ENCODE peak calls at places on chromosomes 2 and 18, in five cellular contexts. C, M, O, T and J are unnamed samples.

GRCh38 chr2:40803900-40804299 is 352.0 kb upstream of the SLC8A1 start:
- DNase-seq in C (no peak), M (peak), O (no peak), T (no peak), J (no peak)

GRCh38 chr2:1790996-1791395 is 46.7 kb upstream of the PXDN start:
- DNase-seq in C (no peak), M (no peak), O (no peak), T (no peak), J (no peak)

GRCh38 chr2:52539026-52539964 is 1228.3 kb upstream of the CHAC2 start:
- DNase-seq in C (no peak), M (peak), O (no peak), T (no peak), J (no peak)

GRCh38 chr18:25451077-25451658 is 99.2 kb upstream of the ZNF521 start:
- DNase-seq in C (no peak), M (no peak), O (no peak), T (no peak), J (no peak)

GRCh38 chr2:219405451-219405850 is 12.7 kb upstream of the DES start:
- DNase-seq in C (no peak), M (no peak), O (no peak), T (no peak), J (no peak)

GRCh38 chr2:231785413-231785812 is 832 bp upstream of the COPS7B start:
- DNase-seq in C (no peak), M (no peak), O (no peak), T (no peak), J (no peak)

GRCh38 chr2:109719871-109720270 is 74.2 kb upstream of the RGPD5 start:
- DNase-seq in C (no peak), M (no peak), O (no peak), T (no peak), J (no peak)

GRCh38 chr2:54551123-54551756 is 95.1 kb downstream of the SPTBN1 start:
- DNase-seq in C (no peak), M (no peak), O (peak), T (no peak), J (no peak)

GRCh38 chr2:111072220-111072871 is 48.4 kb upstream of the BCL2L11 start:
- DNase-seq in C (no peak), M (peak), O (peak), T (no peak), J (no peak)

GRCh38 chr2:138504546-138505239 is 3.1 kb downstream of the SPOPL start:
- DNase-seq in C (no peak), M (peak), O (peak), T (no peak), J (no peak)

GRCh38 chr2:71995067-71995665 is 152.5 kb downstream of the CYP26B1 start:
- DNase-seq in C (peak), M (peak), O (peak), T (no peak), J (peak)

DNA sequence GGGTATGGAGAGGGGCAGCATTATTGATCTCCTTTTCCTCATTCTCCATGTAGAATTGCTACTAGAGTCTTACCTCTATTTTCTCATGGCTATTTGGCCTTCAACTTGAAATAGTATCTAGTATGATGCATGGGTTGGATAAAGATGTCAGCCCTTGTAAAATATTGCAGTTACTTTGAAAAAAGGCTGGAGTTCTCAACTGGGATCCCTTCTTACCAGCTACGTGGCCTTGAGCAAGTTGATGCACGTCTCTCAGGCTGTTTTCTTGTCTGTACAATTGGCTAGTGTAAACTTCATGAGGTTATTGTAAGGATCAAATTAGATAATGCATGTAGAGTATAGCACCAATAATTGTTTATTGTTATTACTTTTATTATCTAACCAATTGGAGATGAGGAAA is 50.2 kb downstream of the SEMA4F start:
- DNase-seq in C (no peak), M (peak), O (no peak), T (no peak), J (no peak)
- H3K4me3 ChIP-seq in C (no peak), M (no peak), O (no peak), T (no peak), J (no peak)

GRCh38 chr2:136863874-136864273 is 98.5 kb downstream of the THSD7B start:
- DNase-seq in C (no peak), M (no peak), O (no peak), T (no peak), J (no peak)
- H3K4me3 ChIP-seq in C (no peak), M (no peak), O (no peak), T (no peak), J (no peak)

GRCh38 chr18:12271376-12272235 is 17.4 kb downstream of the CIDEA start:
- DNase-seq in C (peak), M (peak), O (peak), T (peak), J (peak)
- H3K4me3 ChIP-seq in C (peak), M (peak), O (peak), T (peak), J (peak)

GRCh38 chr2:238286987-238287386 is 1.4 kb downstream of the PER2 start:
- DNase-seq in C (no peak), M (no peak), O (no peak), T (no peak), J (no peak)

GRCh38 chr2:238284802-238285515 is 3.5 kb downstream of the PER2 start:
- DNase-seq in C (no peak), M (no peak), O (no peak), T (no peak), J (no peak)

GRCh38 chr2:238285653-238286082 is 2.7 kb downstream of the PER2 start:
- DNase-seq in C (no peak), M (peak), O (peak), T (peak), J (no peak)

GRCh38 chr2:238286551-238286950 is 1.9 kb downstream of the PER2 start:
- DNase-seq in C (no peak), M (peak), O (peak), T (no peak), J (no peak)

GRCh38 chr2:238286095-238286494 is 2.3 kb downstream of the PER2 start:
- DNase-seq in C (no peak), M (no peak), O (no peak), T (no peak), J (no peak)
- H3K4me3 ChIP-seq in C (no peak), M (peak), O (peak), T (peak), J (no peak)

GRCh38 chr2:74414475-74414874 is 6.9 kb downstream of the C2orf81 start:
- DNase-seq in C (no peak), M (no peak), O (no peak), T (no peak), J (no peak)
- H3K4me3 ChIP-seq in C (no peak), M (peak), O (no peak), T (no peak), J (no peak)

GRCh38 chr18:35730738-35731370 is 149.3 kb downstream of the GALNT1 start:
- DNase-seq in C (no peak), M (no peak), O (no peak), T (no peak), J (no peak)
- H3K4me3 ChIP-seq in C (no peak), M (no peak), O (no peak), T (no peak), J (no peak)

DNA sequence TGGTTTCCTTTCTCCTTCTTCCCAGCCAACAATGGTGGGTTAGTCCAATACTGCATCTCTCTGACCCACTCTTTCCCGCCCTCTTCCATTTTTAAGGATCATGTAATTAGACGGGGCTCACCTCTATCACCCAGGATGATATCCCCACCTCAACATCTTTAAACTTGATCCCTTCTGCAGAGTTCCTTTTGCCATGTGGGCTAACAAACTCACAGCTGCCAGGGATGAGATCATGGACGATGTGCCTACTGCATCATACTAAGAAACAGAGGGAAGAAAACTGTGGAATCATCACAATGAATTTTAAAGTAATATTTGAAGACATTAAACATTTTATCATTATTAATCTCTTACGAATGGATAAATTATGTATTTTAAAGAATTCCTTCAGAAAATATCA is 183.5 kb downstream of the RDH14 start:
- DNase-seq in C (no peak), M (no peak), O (no peak), T (no peak), J (no peak)
- H3K4me3 ChIP-seq in C (no peak), M (no peak), O (no peak), T (no peak), J (no peak)